ENCODE peak calls at places on chromosomes 12 and 14, in eight cellular contexts. L is T-cell, Q is hypothalamus, K is Caco-2, A is GF-D8, P is C1 segment of cervical spinal cord, X is HuH-7.5, B is nephron progenitor cell. D is an unnamed sample.

GRCh38 chr12:50686976-50687375 is 76.9 kb upstream of the ATF1 start:
- DNase-seq in Q (no peak), X (no peak), A (no peak), L (no peak), K (no peak), P (no peak), B (no peak), D (no peak)

GRCh38 chr14:70721542-70721941 is 79.8 kb downstream of the TTC9 start:
- DNase-seq in L (no peak), P (no peak), Q (no peak), B (no peak), X (no peak), K (no peak), A (no peak), D (no peak)

GRCh38 chr12:91177380-91177779 is 5.2 kb downstream of the DCN start:
- DNase-seq in K (no peak), P (no peak), X (no peak), Q (no peak), B (no peak), A (no peak), L (no peak), D (no peak)

GRCh38 chr12:114678028-114678427 is 5.9 kb downstream of the TBX3 start:
- DNase-seq in Q (no peak), B (no peak), K (no peak), L (no peak), P (no peak), A (no peak), X (no peak), D (no peak)

GRCh38 chr12:20364501-20364900 is 3.8 kb upstream of the PDE3A start:
- DNase-seq in K (no peak), L (no peak), X (no peak), P (no peak), A (no peak), Q (no peak), B (no peak), D (peak; percentile 10)

GRCh38 chr12:104671407-104672095 is 214.8 kb downstream of the CHST11 start:
- DNase-seq in B (no peak), L (peak; percentile 80), X (peak; percentile 47), A (peak; percentile 87), P (peak; percentile 21), K (no peak), Q (no peak), D (no peak)

GRCh38 chr12:107704056-107704455 is 18.5 kb downstream of the PWP1 start:
- DNase-seq in B (no peak), K (no peak), A (no peak), P (no peak), L (no peak), Q (no peak), X (no peak), D (no peak)

GRCh38 chr12:95980437-95980836 is 15.7 kb downstream of the HAL start:
- DNase-seq in Q (no peak), P (no peak), L (no peak), K (no peak), X (no peak), B (no peak), A (no peak), D (no peak)

GRCh38 chr12:11771356-11771755 is 121.9 kb downstream of the ETV6 start:
- DNase-seq in L (no peak), Q (no peak), K (no peak), B (no peak), X (no peak), P (no peak), A (no peak), D (no peak)

GRCh38 chr12:53659011-53659551 is 16.8 kb downstream of the ATP5MC2 start:
- DNase-seq in L (no peak), P (peak; percentile 43), X (peak; percentile 30), B (peak; percentile 9), A (no peak), K (peak; percentile 37), Q (peak; percentile 67), D (peak; percentile 16)

GRCh38 chr14:21572604-21573003 is 7.3 kb downstream of the OR10G3 start:
- DNase-seq in A (no peak), K (no peak), P (no peak), X (no peak), L (no peak), Q (no peak), B (no peak), D (no peak)

GRCh38 chr12:66514581-66514980 is 164.3 kb downstream of the GRIP1 start:
- DNase-seq in L (no peak), P (no peak), K (no peak), B (no peak), X (no peak), A (no peak), Q (no peak), D (no peak)

GRCh38 chr14:60363275-60363674 is 114.3 kb downstream of the PPM1A start:
- DNase-seq in L (no peak), P (no peak), Q (no peak), B (no peak), A (no peak), K (no peak), X (no peak), D (no peak)

GRCh38 chr12:57008113-57008687 is 1.9 kb upstream of the ZBTB39 start:
- DNase-seq in P (no peak), A (peak; percentile 60), K (peak; percentile 61), Q (no peak), X (peak; percentile 63), L (no peak), B (no peak), D (no peak)

GRCh38 chr12:107448198-107448597 is 237.4 kb upstream of the PWP1 start:
- DNase-seq in L (no peak), Q (no peak), P (no peak), K (peak; percentile 12), B (peak; percentile 36), X (no peak), A (no peak), D (no peak)

GRCh38 chr14:23154876-23155587 is 28.4 kb downstream of the SLC7A8 start:
- DNase-seq in X (no peak), P (no peak), Q (peak; percentile 9), K (no peak), A (no peak), B (no peak), L (no peak), D (no peak)

GRCh38 chr14:104394606-104394910 is 185.0 kb upstream of the C14orf180 start:
- DNase-seq in Q (no peak), B (no peak), K (no peak), P (no peak), L (no peak), X (no peak), A (no peak), D (no peak)

GRCh38 chr12:121986494-121987245 is 35.0 kb upstream of the BCL7A start:
- DNase-seq in K (no peak), L (no peak), Q (no peak), X (no peak), P (no peak), B (no peak), A (no peak), D (no peak)

GRCh38 chr14:98177551-98177950 is 1094.4 kb downstream of the BCL11B start:
- DNase-seq in A (no peak), X (no peak), Q (no peak), K (no peak), B (no peak), P (no peak), L (no peak), D (no peak)

GRCh38 chr14:20986811-20987210 is 3.0 kb upstream of the METTL17 start:
- DNase-seq in P (no peak), X (no peak), Q (no peak), B (no peak), A (no peak), K (no peak), L (no peak), D (no peak)

GRCh38 chr12:91529829-91530228 is 347.2 kb upstream of the DCN start:
- DNase-seq in P (no peak), Q (no peak), L (no peak), B (no peak), A (no peak), X (no peak), K (no peak), D (no peak)

GRCh38 chr12:53558631-53559030 is 51.3 kb upstream of the NPFF start:
- DNase-seq in L (no peak), K (no peak), X (no peak), A (no peak), B (no peak), Q (no peak), P (no peak), D (no peak)

GRCh38 chr14:104130974-104131651 is 7.3 kb upstream of the KIF26A start:
- DNase-seq in P (no peak), B (peak; percentile 47), K (peak; percentile 54), L (no peak), Q (no peak), A (no peak), X (no peak), D (peak; percentile 8)

GRCh38 chr12:110107369-110108281 is 16.5 kb upstream of the IFT81 start:
- DNase-seq in Q (no peak), A (no peak), L (no peak), X (no peak), K (no peak), B (no peak), P (no peak), D (no peak)

GRCh38 chr14:23130875-23131274 is 11.8 kb upstream of the CEBPE start:
- DNase-seq in L (no peak), P (no peak), Q (no peak), A (peak; percentile 90), X (no peak), K (no peak), B (no peak), D (no peak)

GRCh38 chr14:77347746-77348145 is 26.9 kb downstream of the GSTZ1 start:
- DNase-seq in Q (no peak), B (no peak), P (no peak), L (no peak), K (no peak), A (peak; percentile 74), X (no peak), D (no peak)

GRCh38 chr12:106147956-106148355 is 9.2 kb upstream of the NUAK1 start:
- DNase-seq in Q (peak; percentile 34), K (no peak), X (no peak), A (no peak), L (no peak), P (peak; percentile 77), B (no peak), D (no peak)

GRCh38 chr14:70086685-70087379 is 101.9 kb downstream of the SLC8A3 start:
- DNase-seq in K (peak; percentile 51), A (no peak), X (no peak), Q (no peak), B (peak; percentile 28), P (no peak), L (no peak), D (no peak)

GRCh38 chr12:88960213-88960878 is 380.1 kb upstream of the KITLG start:
- DNase-seq in Q (no peak), L (no peak), B (no peak), X (no peak), K (no peak), P (no peak), A (no peak), D (no peak)

GRCh38 chr14:19974844-19975243 is 547 bp upstream of the OR4K15 start:
- DNase-seq in L (peak; percentile 62), K (no peak), A (no peak), P (no peak), X (no peak), Q (no peak), B (no peak), D (no peak)

GRCh38 chr14:64685364-64686130 is 18.7 kb upstream of the PLEKHG3 start:
- DNase-seq in Q (no peak), A (no peak), K (no peak), P (no peak), B (peak; percentile 29), L (no peak), X (no peak), D (no peak)

GRCh38 chr12:46453428-46453827 is 80.9 kb upstream of the SLC38A2 start:
- DNase-seq in B (no peak), X (no peak), A (no peak), L (no peak), P (no peak), Q (no peak), K (no peak), D (no peak)

GRCh38 chr12:124804011-124804621 is 59.5 kb downstream of the SCARB1 start:
- DNase-seq in L (no peak), K (peak; percentile 66), A (no peak), Q (no peak), B (no peak), P (no peak), X (peak; percentile 39), D (no peak)

GRCh38 chr14:89315493-89316456 is 101.3 kb downstream of the FOXN3 start:
- DNase-seq in X (no peak), L (no peak), Q (no peak), A (no peak), B (no peak), P (no peak), K (no peak), D (no peak)